ENCODE peak calls at places on chromosomes 13 and 19, in four cellular contexts. W is adipocyte; A is central memory CD4-positive, alpha-beta T cell; D is activated CD4-positive, alpha-beta T cell treated with anti-CD3 and anti-CD28 coated beads, Interleukin-2, amount 50 U/mL, for 1 hour. B is an unnamed sample.

GRCh38 chr19:17079710-17080440 is 4.3 kb downstream of the MYO9B start:
- DNase-seq in D (peak), A (peak), W (peak), B (peak)

GRCh38 chr13:112781287-112781686 is 91.4 kb downstream of the ATP11A start:
- DNase-seq in A (no peak), D (no peak), W (no peak), B (no peak)

GRCh38 chr19:12126707-12127106 is 13.4 kb downstream of the ZNF20 start:
- DNase-seq in W (peak), A (no peak), D (no peak), B (no peak)

GRCh38 chr13:106103779-106104178 is 431.7 kb downstream of the EFNB2 start:
- DNase-seq in D (no peak), W (no peak), A (no peak), B (no peak)

GRCh38 chr19:6086081-6086858 is 24.0 kb downstream of the RFX2 start:
- DNase-seq in A (no peak), W (no peak), D (no peak), B (no peak)

GRCh38 chr13:36101157-36101556 is 30.0 kb downstream of the DCLK1 start:
- DNase-seq in D (no peak), W (no peak), A (no peak), B (no peak)

GRCh38 chr19:47581605-47582319 is 8.8 kb upstream of the ZNF541 start:
- DNase-seq in D (no peak), W (no peak), A (no peak), B (no peak)

GRCh38 chr19:2051771-2052704 is 994 bp upstream of the MKNK2 start:
- DNase-seq in A (peak), W (no peak), D (peak), B (no peak)

GRCh38 chr13:36493046-36493445 is 60.8 kb downstream of the CCNA1 start:
- DNase-seq in D (no peak), A (no peak), W (peak), B (no peak)

GRCh38 chr19:24033962-24034342 is 53.0 kb upstream of the ZNF254 start:
- DNase-seq in W (peak), D (peak), A (peak), B (peak)

GRCh38 chr13:111336666-111337065 is 16.2 kb downstream of the TEX29 start:
- DNase-seq in A (no peak), D (no peak), W (peak), B (no peak)

GRCh38 chr19:35142531-35143230 is 374 bp upstream of the FXYD7 start:
- DNase-seq in A (peak), W (peak), D (peak), B (no peak)

GRCh38 chr13:29507356-29507755 is 88.1 kb downstream of the SLC7A1 start:
- DNase-seq in A (no peak), D (no peak), W (no peak), B (no peak)

GRCh38 chr13:66844933-66845332 is 385.2 kb downstream of the PCDH9 start:
- DNase-seq in A (no peak), D (no peak), W (no peak), B (no peak)

GRCh38 chr19:6273701-6274601 is 5.8 kb downstream of the MLLT1 start:
- DNase-seq in A (no peak), W (peak), D (no peak), B (peak)

GRCh38 chr13:95573226-95573625 is 20.7 kb downstream of the CLDN10 start:
- DNase-seq in A (no peak), D (no peak), W (peak), B (no peak)

GRCh38 chr13:113625965-113626661 is 31.9 kb downstream of the ATP4B start:
- DNase-seq in W (peak), A (no peak), D (no peak), B (no peak)

GRCh38 chr19:52896431-52897148 is 845 bp downstream of the ZNF320 start:
- DNase-seq in A (no peak), D (no peak), W (peak), B (no peak)

GRCh38 chr19:13770013-13770635 is 4.1 kb upstream of the C19orf53 start:
- DNase-seq in A (no peak), D (no peak), W (no peak), B (no peak)

GRCh38 chr19:45539460-45539859 is 32.2 kb downstream of the VASP start:
- DNase-seq in A (no peak), D (no peak), W (no peak), B (no peak)

GRCh38 chr13:102788683-102789082 is 10.1 kb downstream of the POGLUT2 start:
- DNase-seq in D (no peak), W (no peak), A (no peak), B (no peak)

GRCh38 chr19:12733369-12733896 is 1.1 kb downstream of the TRIR start:
- DNase-seq in D (no peak), A (peak), W (peak), B (no peak)

GRCh38 chr19:39254539-39255345 is 6.1 kb upstream of the IFNL4 start:
- DNase-seq in D (no peak), W (no peak), A (no peak), B (no peak)

GRCh38 chr19:19204181-19204580 is 967 bp upstream of the NR2C2AP start:
- DNase-seq in W (no peak), D (no peak), A (no peak), B (no peak)

GRCh38 chr19:17997969-17998826 is 9.8 kb upstream of the ARRDC2 start:
- DNase-seq in A (no peak), D (no peak), W (peak), B (peak)

GRCh38 chr13:58376775-58377174 is 745.2 kb downstream of the PCDH17 start:
- DNase-seq in W (no peak), D (no peak), A (no peak), B (no peak)

GRCh38 chr13:107360010-107360409 is 792.1 kb upstream of the ARGLU1 start:
- DNase-seq in W (no peak), D (no peak), A (no peak), B (no peak)

GRCh38 chr19:8877854-8878705 is 45.9 kb downstream of the MBD3L1 start:
- DNase-seq in D (no peak), A (no peak), W (no peak), B (no peak)

GRCh38 chr19:6480843-6481415 is 658 bp downstream of the DENND1C start:
- DNase-seq in W (no peak), D (no peak), A (no peak), B (no peak)